ENCODE peak calls at places on chromosomes 6 and 20, in nine cellular contexts. L is esophagus squamous epithelium; D is gastrocnemius medialis; N is CD8-positive, alpha-beta memory T cell; Q is Peyer's patch; O is heart right ventricle; M is IMR-90; Z is CD4-positive, CD25-positive, alpha-beta regulatory T cell; Y is fibroblast of lung. H is an unnamed sample. For H3K4me1, the result is how much of the 10 kb centered on the place peaks cover.

GRCh38 chr6:37205189-37205996 is 35.4 kb downstream of the PIM1 start:
- DNase-seq in L (no peak), D (no peak), N (no peak), Q (no peak), O (no peak), M (no peak), Z (no peak), Y (no peak), H (no peak)

GRCh38 chr6:11315743-11316437 is 83.4 kb upstream of the NEDD9 start:
- DNase-seq in L (no peak), D (no peak), N (no peak), Q (no peak), O (peak), M (peak), Z (no peak), Y (peak), H (no peak)

GRCh38 chr6:146770965-146771735 is 172.4 kb downstream of the ADGB start:
- DNase-seq in L (no peak), D (peak), N (peak), Q (peak), O (peak), M (no peak), Z (no peak), Y (no peak), H (no peak)

GRCh38 chr6:20953019-20953418 is 418.8 kb downstream of the CDKAL1 start:
- DNase-seq in L (no peak), D (no peak), N (no peak), Q (no peak), O (no peak), M (no peak), Z (no peak), Y (no peak), H (no peak)

GRCh38 chr6:134196568-134197301 is 121.2 kb downstream of the SGK1 start:
- DNase-seq in L (no peak), D (no peak), N (no peak), Q (no peak), O (no peak), M (no peak), Z (no peak), Y (no peak), H (no peak)

GRCh38 chr6:51533962-51534361 is 553.5 kb downstream of the PKHD1 start:
- DNase-seq in L (no peak), D (no peak), N (no peak), Q (no peak), O (no peak), M (no peak), Z (no peak), Y (no peak), H (no peak)

GRCh38 chr6:16511048-16511660 is 250.1 kb downstream of the ATXN1 start:
- DNase-seq in L (no peak), D (no peak), N (no peak), Q (no peak), O (peak), M (peak), Z (no peak), Y (peak), H (no peak)

GRCh38 chr6:2857580-2858337 is 16.1 kb upstream of the SERPINB1 start:
- DNase-seq in L (no peak), D (no peak), N (peak), Q (peak), O (peak), M (peak), Z (peak), Y (peak), H (no peak)

GRCh38 chr6:38153511-38153910 is 334.0 kb downstream of the ZFAND3 start:
- DNase-seq in L (no peak), D (no peak), N (no peak), Q (no peak), O (no peak), M (no peak), Z (no peak), Y (no peak), H (no peak)

GRCh38 chr20:14986656-14987055 is 649.2 kb upstream of the FLRT3 start:
- DNase-seq in L (no peak), D (no peak), N (no peak), Q (no peak), O (no peak), M (no peak), Z (no peak), Y (no peak), H (no peak)
- H3K27ac ChIP-seq in L (no peak), D (no peak), N (no peak), Q (no peak), O (no peak), M (no peak), Z (no peak), Y (no peak), H (no peak)

GRCh38 chr20:53656653-53657288 is 63.1 kb upstream of the ZNF217 start:
- DNase-seq in L (no peak), D (no peak), N (no peak), Q (no peak), O (no peak), M (peak), Z (no peak), Y (peak), H (no peak)

GRCh38 chr20:53654932-53655674 is 61.5 kb upstream of the ZNF217 start:
- DNase-seq in L (no peak), D (no peak), N (no peak), Q (peak), O (no peak), M (no peak), Z (no peak), Y (no peak), H (no peak)

GRCh38 chr20:53652859-53653520 is 59.4 kb upstream of the ZNF217 start:
- DNase-seq in L (no peak), D (no peak), N (no peak), Q (no peak), O (no peak), M (no peak), Z (no peak), Y (no peak), H (no peak)

GRCh38 chr20:53655909-53656652 is 62.4 kb upstream of the ZNF217 start:
- DNase-seq in L (no peak), D (no peak), N (no peak), Q (no peak), O (no peak), M (peak), Z (no peak), Y (peak), H (no peak)

DNA sequence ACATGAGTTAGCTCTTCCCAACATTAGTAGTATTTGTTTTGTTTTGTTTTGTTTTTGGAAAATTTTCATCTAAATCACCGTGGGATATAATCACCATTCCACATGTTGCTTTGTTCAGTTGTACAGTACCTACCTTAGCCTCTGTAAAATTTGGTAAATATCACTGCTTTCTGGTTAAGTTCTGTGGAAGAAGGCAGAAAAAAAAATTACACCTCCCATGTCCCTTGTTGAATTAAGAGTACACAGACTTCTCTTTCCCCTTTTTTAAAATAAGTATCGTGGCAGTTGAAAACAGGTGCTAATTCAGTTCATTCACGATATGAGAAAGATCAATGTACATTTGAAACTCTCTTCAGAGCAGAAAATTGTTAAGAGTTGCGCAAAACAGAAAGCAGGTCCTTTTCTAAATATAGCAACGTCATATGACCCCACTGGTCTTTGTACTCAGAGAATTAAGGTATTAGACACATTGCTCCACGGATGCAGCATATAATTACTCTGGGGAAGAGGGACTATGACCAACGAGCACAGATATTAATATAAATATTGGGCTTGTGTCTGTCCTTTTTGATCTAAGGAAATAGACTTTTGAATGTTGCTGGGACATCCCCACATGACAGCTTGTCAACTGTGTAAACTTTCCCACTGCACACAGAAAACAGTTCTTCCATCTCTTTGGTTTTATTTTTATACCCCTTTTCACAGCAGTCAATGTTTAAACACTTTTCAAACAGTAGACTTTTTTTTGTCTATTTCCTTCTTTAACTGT is 58.6 kb upstream of the ZNF217 start:
- DNase-seq in L (no peak), D (no peak), N (no peak), Q (no peak), O (no peak), M (peak), Z (no peak), Y (peak), H (no peak)
- H3K4me3 ChIP-seq in L (no peak), D (peak), N (peak), Q (no peak), O (no peak), M (no peak), Z (peak), Y (no peak), H (no peak)

DNA sequence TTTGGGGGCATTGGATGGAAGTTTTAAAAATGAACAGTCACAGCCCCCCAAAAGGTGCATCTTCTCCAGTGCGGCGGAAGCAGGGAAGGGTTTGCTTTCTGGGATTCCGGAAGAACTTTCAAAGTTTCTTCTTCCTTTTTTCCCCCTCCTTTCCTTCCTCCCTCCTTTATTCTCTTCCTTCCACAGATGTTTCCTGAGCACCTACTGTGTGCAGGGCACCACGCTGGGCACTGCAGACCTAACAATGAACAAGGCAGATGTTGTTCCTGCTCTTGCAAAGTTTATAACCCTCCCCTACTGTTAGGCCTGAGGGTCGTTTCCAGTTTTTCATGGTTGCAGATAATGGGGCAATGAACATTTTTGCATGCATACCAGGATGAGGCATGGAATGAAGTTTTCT is 58.1 kb downstream of the CHMP4B start:
- DNase-seq in L (no peak), D (no peak), N (no peak), Q (no peak), O (no peak), M (no peak), Z (no peak), Y (no peak), H (no peak)
- H3K4me1 ChIP-seq in L (under half), D (under half), N (under half), Q (under half), O (under half), M (under half), Z (under half), Y (under half), H (under half)

DNA sequence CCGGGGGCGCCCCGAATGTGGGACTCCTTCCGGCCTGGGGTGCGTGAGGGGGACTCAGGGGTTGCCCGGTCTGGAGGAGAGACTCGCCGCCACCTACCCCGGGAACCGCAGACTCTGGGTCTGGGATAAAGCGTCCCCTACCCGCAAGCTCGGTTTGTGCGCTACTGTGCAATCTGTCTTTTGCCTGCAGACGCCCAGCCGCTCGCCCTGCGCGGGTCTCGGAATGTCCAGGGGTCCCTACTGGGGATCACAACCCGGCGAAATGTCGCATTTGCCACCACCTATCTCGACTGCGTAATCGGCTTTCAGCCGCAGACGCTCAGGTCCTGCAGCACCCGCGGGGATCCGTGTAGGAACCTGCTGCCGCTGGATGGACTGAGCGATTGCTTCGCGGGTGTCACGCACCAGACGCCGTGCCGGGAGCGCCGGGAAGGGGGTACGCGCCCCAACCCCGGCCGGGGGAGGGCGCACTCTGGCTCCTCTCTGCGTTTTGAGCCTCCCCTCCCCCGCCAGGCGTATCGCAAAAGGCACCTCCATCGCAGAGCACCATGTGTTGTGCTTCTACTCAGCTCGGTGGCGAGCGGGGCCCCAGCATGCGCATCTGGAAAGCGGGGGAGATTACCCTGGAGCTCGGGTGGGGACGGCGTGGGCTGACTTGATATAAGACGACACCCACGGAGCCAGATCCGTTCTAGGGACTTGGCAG is 824 bp upstream of the PTPRA start:
- DNase-seq in L (no peak), D (peak), N (peak), Q (peak), O (peak), M (peak), Z (peak), Y (peak), H (peak)
- H3K27ac ChIP-seq in L (peak), D (peak), N (peak), Q (no peak), O (peak), M (no peak), Z (peak), Y (peak), H (peak)

DNA sequence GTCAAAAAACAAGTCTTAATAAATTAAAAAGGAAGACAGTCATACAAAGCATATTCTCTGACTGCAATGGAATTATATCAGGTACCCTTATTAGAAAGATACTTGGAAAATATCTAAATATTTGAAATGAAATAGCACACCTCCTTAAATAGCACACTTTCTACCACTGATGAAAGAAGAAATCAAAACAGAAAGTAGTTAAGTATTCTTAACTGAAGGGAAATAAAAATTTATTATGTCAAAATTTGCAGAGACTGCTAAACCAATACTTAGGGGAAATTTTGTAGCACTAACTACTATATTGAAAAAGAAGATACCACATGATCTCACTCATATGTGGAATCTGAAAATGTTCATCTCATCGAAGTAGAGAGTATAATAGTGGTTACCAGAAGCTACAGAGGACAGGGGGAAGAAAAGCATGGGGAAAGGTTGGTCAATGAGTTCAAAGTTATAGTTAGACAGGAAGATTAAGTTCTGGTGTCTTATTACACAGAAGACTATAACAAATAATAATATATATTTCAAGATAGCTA is 112.2 kb downstream of the ASCC3 start:
- DNase-seq in L (no peak), D (no peak), N (no peak), Q (no peak), O (no peak), M (no peak), Z (no peak), Y (no peak), H (no peak)
- H3K4me3 ChIP-seq in L (no peak), D (no peak), N (no peak), Q (no peak), O (no peak), M (no peak), Z (no peak), Y (no peak), H (no peak)

GRCh38 chr20:5592823-5593761 is 157.1 kb upstream of the SHLD1 start:
- DNase-seq in L (no peak), D (no peak), N (no peak), Q (no peak), O (no peak), M (no peak), Z (no peak), Y (no peak), H (no peak)
- H3K4me1 ChIP-seq in L (under half), D (under half), N (half or more), Q (under half), O (under half), M (under half), Z (under half), Y (under half), H (under half)